ENCODE peak calls at places on chromosome 7, in four cellular contexts. One of them, this sample, is unnamed.
A peak's percentile ranks its signal among the peaks of the same experiment; 100 is the strongest.

GRCh38 chr7:98284335-98285036 is 3.0 kb downstream of the BRI3 start:
- DNase-seq in nucleus accumbens: no peak
- DNase-seq in HEK293T: no peak
- DNase-seq in neuronal stem cell: no peak
- DNase-seq in this sample: no peak

GRCh38 chr7:149760538-149760937 is 12.8 kb downstream of the ZNF467 start:
- DNase-seq in nucleus accumbens: no peak
- DNase-seq in HEK293T: no peak
- DNase-seq in neuronal stem cell: no peak
- DNase-seq in this sample: no peak

GRCh38 chr7:133727476-133728214 is 399.5 kb upstream of the LRGUK start:
- DNase-seq in nucleus accumbens: no peak
- DNase-seq in HEK293T: no peak
- DNase-seq in neuronal stem cell: no peak
- DNase-seq in this sample: no peak

GRCh38 chr7:154695836-154696235 is 307.1 kb downstream of the PAXIP1 start:
- DNase-seq in nucleus accumbens: no peak
- DNase-seq in HEK293T: no peak
- DNase-seq in neuronal stem cell: no peak
- DNase-seq in this sample: no peak

GRCh38 chr7:86911703-86912102 is 147.8 kb downstream of the ELAPOR2 start:
- DNase-seq in nucleus accumbens: no peak
- DNase-seq in HEK293T: peak; percentile 25
- DNase-seq in neuronal stem cell: no peak
- DNase-seq in this sample: peak; percentile 8

GRCh38 chr7:55415173-55415778 is 50.1 kb downstream of the LANCL2 start:
- DNase-seq in nucleus accumbens: peak; percentile 51
- DNase-seq in HEK293T: peak; percentile 81
- DNase-seq in neuronal stem cell: peak; percentile 74
- DNase-seq in this sample: peak; percentile 57

GRCh38 chr7:3861941-3862340 is 560.9 kb downstream of the SDK1 start:
- DNase-seq in nucleus accumbens: no peak
- DNase-seq in HEK293T: no peak
- DNase-seq in neuronal stem cell: no peak
- DNase-seq in this sample: no peak

GRCh38 chr7:50287121-50287520 is 17.4 kb upstream of the IKZF1 start:
- DNase-seq in nucleus accumbens: no peak
- DNase-seq in HEK293T: no peak
- DNase-seq in neuronal stem cell: no peak
- DNase-seq in this sample: no peak

GRCh38 chr7:105860793-105861192 is 15.6 kb downstream of the ATXN7L1 start:
- DNase-seq in nucleus accumbens: no peak
- DNase-seq in HEK293T: no peak
- DNase-seq in neuronal stem cell: no peak
- DNase-seq in this sample: no peak

GRCh38 chr7:140005754-140006503 is 56.8 kb downstream of the PARP12 start:
- DNase-seq in nucleus accumbens: no peak
- DNase-seq in HEK293T: peak; percentile 78
- DNase-seq in neuronal stem cell: peak; percentile 20
- DNase-seq in this sample: peak; percentile 71

GRCh38 chr7:106180721-106181120 is 68.6 kb upstream of the SYPL1 start:
- DNase-seq in nucleus accumbens: no peak
- DNase-seq in HEK293T: no peak
- DNase-seq in neuronal stem cell: no peak
- DNase-seq in this sample: no peak

GRCh38 chr7:90900640-90901353 is 304.7 kb downstream of the CDK14 start:
- DNase-seq in nucleus accumbens: no peak
- DNase-seq in HEK293T: no peak
- DNase-seq in neuronal stem cell: no peak
- DNase-seq in this sample: no peak

GRCh38 chr7:79504607-79505389 is 51.3 kb upstream of the MAGI2 start:
- DNase-seq in nucleus accumbens: no peak
- DNase-seq in HEK293T: no peak
- DNase-seq in neuronal stem cell: peak; percentile 59
- DNase-seq in this sample: no peak

GRCh38 chr7:58086871-58087535 is 637.0 kb downstream of the ZNF716 start:
- DNase-seq in nucleus accumbens: no peak
- DNase-seq in HEK293T: no peak
- DNase-seq in neuronal stem cell: no peak
- DNase-seq in this sample: no peak

GRCh38 chr7:101386558-101387199 is 24.0 kb downstream of the COL26A1 start:
- DNase-seq in nucleus accumbens: no peak
- DNase-seq in HEK293T: peak; percentile 47
- DNase-seq in neuronal stem cell: peak; percentile 30
- DNase-seq in this sample: peak; percentile 63

GRCh38 chr7:461453-462172 is 58.0 kb downstream of the PDGFA start:
- DNase-seq in nucleus accumbens: no peak
- DNase-seq in HEK293T: no peak
- DNase-seq in neuronal stem cell: no peak
- DNase-seq in this sample: no peak

GRCh38 chr7:29126804-29127203 is 19.5 kb downstream of the CPVL start:
- DNase-seq in nucleus accumbens: no peak
- DNase-seq in HEK293T: no peak
- DNase-seq in neuronal stem cell: no peak
- DNase-seq in this sample: no peak

GRCh38 chr7:93715234-93715633 is 140.7 kb upstream of the CALCR start:
- DNase-seq in nucleus accumbens: no peak
- DNase-seq in HEK293T: peak; percentile 48
- DNase-seq in neuronal stem cell: peak; percentile 29
- DNase-seq in this sample: peak; percentile 41

GRCh38 chr7:152145853-152146466 is 120.5 kb downstream of the GALNT11 start:
- DNase-seq in nucleus accumbens: no peak
- DNase-seq in HEK293T: peak; percentile 69
- DNase-seq in neuronal stem cell: peak; percentile 27
- DNase-seq in this sample: peak; percentile 63

GRCh38 chr7:33961948-33962347 is 56.6 kb downstream of the BMPER start:
- DNase-seq in nucleus accumbens: no peak
- DNase-seq in HEK293T: no peak
- DNase-seq in neuronal stem cell: no peak
- DNase-seq in this sample: no peak

GRCh38 chr7:86598311-86598710 is 45.4 kb upstream of the GRM3 start:
- DNase-seq in nucleus accumbens: no peak
- DNase-seq in HEK293T: peak; percentile 40
- DNase-seq in neuronal stem cell: no peak
- DNase-seq in this sample: no peak

GRCh38 chr7:74329225-74329624 is 40.0 kb downstream of the CLIP2 start:
- DNase-seq in nucleus accumbens: no peak
- DNase-seq in HEK293T: no peak
- DNase-seq in neuronal stem cell: no peak
- DNase-seq in this sample: no peak

GRCh38 chr7:133601607-133602006 is 348.7 kb downstream of the EXOC4 start:
- DNase-seq in nucleus accumbens: no peak
- DNase-seq in HEK293T: no peak
- DNase-seq in neuronal stem cell: no peak
- DNase-seq in this sample: no peak

GRCh38 chr7:133313575-133313974 is 60.7 kb downstream of the EXOC4 start:
- DNase-seq in nucleus accumbens: no peak
- DNase-seq in HEK293T: no peak
- DNase-seq in neuronal stem cell: no peak
- DNase-seq in this sample: no peak

GRCh38 chr7:152899482-152900166 is 140.1 kb downstream of the ACTR3B start:
- DNase-seq in nucleus accumbens: no peak
- DNase-seq in HEK293T: no peak
- DNase-seq in neuronal stem cell: no peak
- DNase-seq in this sample: no peak

GRCh38 chr7:48158404-48158803 is 12.9 kb upstream of the ABCA13 start:
- DNase-seq in nucleus accumbens: no peak
- DNase-seq in HEK293T: no peak
- DNase-seq in neuronal stem cell: no peak
- DNase-seq in this sample: no peak

GRCh38 chr7:27205325-27206280 is 5.7 kb upstream of the HOXA13 start:
- DNase-seq in nucleus accumbens: no peak
- DNase-seq in HEK293T: no peak
- DNase-seq in neuronal stem cell: no peak
- DNase-seq in this sample: no peak

GRCh38 chr7:10205690-10206089 is 768.0 kb upstream of the PHF14 start:
- DNase-seq in nucleus accumbens: no peak
- DNase-seq in HEK293T: no peak
- DNase-seq in neuronal stem cell: no peak
- DNase-seq in this sample: no peak

GRCh38 chr7:43869898-43870240 is 552 bp upstream of the MRPS24 start:
- DNase-seq in nucleus accumbens: no peak
- DNase-seq in HEK293T: no peak
- DNase-seq in neuronal stem cell: no peak
- DNase-seq in this sample: no peak

GRCh38 chr7:127629268-127629854 is 11.4 kb upstream of the PAX4 start:
- DNase-seq in nucleus accumbens: no peak
- DNase-seq in HEK293T: peak; percentile 65
- DNase-seq in neuronal stem cell: no peak
- DNase-seq in this sample: peak; percentile 31

GRCh38 chr7:74271742-74272141 is 17.5 kb upstream of the CLIP2 start:
- DNase-seq in nucleus accumbens: no peak
- DNase-seq in HEK293T: no peak
- DNase-seq in neuronal stem cell: no peak
- DNase-seq in this sample: no peak

GRCh38 chr7:131327049-131327625 is 539 bp upstream of the MKLN1 start:
- DNase-seq in nucleus accumbens: no peak
- DNase-seq in HEK293T: peak; percentile 37
- DNase-seq in neuronal stem cell: no peak
- DNase-seq in this sample: peak; percentile 46

GRCh38 chr7:129831424-129832058 is 121.2 kb downstream of the UBE2H start:
- DNase-seq in nucleus accumbens: no peak
- DNase-seq in HEK293T: no peak
- DNase-seq in neuronal stem cell: peak; percentile 42
- DNase-seq in this sample: no peak

GRCh38 chr7:102175423-102176170 is 111.1 kb upstream of the SH2B2 start:
- DNase-seq in nucleus accumbens: no peak
- DNase-seq in HEK293T: no peak
- DNase-seq in neuronal stem cell: no peak
- DNase-seq in this sample: no peak

GRCh38 chr7:112188257-112188656 is 17.9 kb downstream of the DOCK4 start:
- DNase-seq in nucleus accumbens: no peak
- DNase-seq in HEK293T: no peak
- DNase-seq in neuronal stem cell: no peak
- DNase-seq in this sample: no peak

GRCh38 chr7:50476953-50477625 is 26.9 kb upstream of the FIGNL1 start:
- DNase-seq in nucleus accumbens: no peak
- DNase-seq in HEK293T: no peak
- DNase-seq in neuronal stem cell: no peak
- DNase-seq in this sample: no peak

GRCh38 chr7:138665249-138665648 is 35.9 kb downstream of the SVOPL start:
- DNase-seq in nucleus accumbens: no peak
- DNase-seq in HEK293T: no peak
- DNase-seq in neuronal stem cell: no peak
- DNase-seq in this sample: no peak

GRCh38 chr7:1142051-1142635 is 17.9 kb downstream of the ZFAND2A start:
- DNase-seq in nucleus accumbens: no peak
- DNase-seq in HEK293T: no peak
- DNase-seq in neuronal stem cell: no peak
- DNase-seq in this sample: no peak